ENCODE peak calls at places on chromosome 10, in four cellular contexts. M, F, L and H are unnamed samples.

GRCh38 chr10:99598011-99598410 is 22.2 kb downstream of the SLC25A28 start:
- DNase-seq in M (no peak), F (no peak), L (no peak), H (no peak)

GRCh38 chr10:35770817-35771355 is 128.8 kb upstream of the FZD8 start:
- DNase-seq in M (no peak), F (no peak), L (no peak), H (no peak)

GRCh38 chr10:118521415-118522117 is 73.9 kb downstream of the PRLHR start:
- DNase-seq in M (no peak), F (no peak), L (no peak), H (no peak)

GRCh38 chr10:22754298-22754697 is 39.9 kb upstream of the PIP4K2A start:
- DNase-seq in M (no peak), F (no peak), L (no peak), H (no peak)

GRCh38 chr10:25912796-25913195 is 21.2 kb upstream of the MYO3A start:
- DNase-seq in M (no peak), F (no peak), L (no peak), H (no peak)

GRCh38 chr10:99982728-99983127 is 27.0 kb downstream of the DNMBP start:
- DNase-seq in M (no peak), F (no peak), L (no peak), H (no peak)

GRCh38 chr10:71005337-71006305 is 117.3 kb upstream of the PCBD1 start:
- DNase-seq in M (no peak), F (no peak), L (no peak), H (no peak)

GRCh38 chr10:79328737-79329504 is 18.3 kb upstream of the PPIF start:
- DNase-seq in M (peak; percentile 68), F (no peak), L (no peak), H (no peak)

GRCh38 chr10:64175271-64175962 is 654.2 kb downstream of the REEP3 start:
- DNase-seq in M (no peak), F (no peak), L (no peak), H (no peak)

GRCh38 chr10:60473557-60473956 is 83.9 kb upstream of the ANK3 start:
- DNase-seq in M (no peak), F (no peak), L (no peak), H (no peak)

DNA sequence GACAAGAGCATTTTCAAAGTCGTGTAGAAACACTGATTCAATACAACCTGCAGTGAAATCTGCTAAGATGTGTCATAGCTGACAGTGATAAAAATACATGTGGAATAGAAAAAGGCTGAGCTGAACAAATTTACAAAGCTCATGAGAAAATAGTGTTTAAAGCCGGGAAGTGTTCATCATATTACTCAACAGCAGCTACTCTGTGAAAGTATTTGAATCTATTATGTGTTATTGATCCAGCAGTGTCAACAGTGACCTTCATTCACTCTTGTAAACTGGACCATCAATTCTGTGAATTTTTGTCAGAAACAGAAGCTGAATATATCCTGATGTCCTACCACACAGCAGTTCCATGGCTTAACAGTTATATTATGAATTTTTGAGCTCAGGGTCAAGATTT is 11.6 kb downstream of the DYDC1 start:
- DNase-seq in M (no peak), F (no peak), L (no peak), H (no peak)
- H3K4me1 ChIP-seq in M (no peaks in the 10 kb centered on the region), F (no peaks in the 10 kb centered on the region), L (no peaks in the 10 kb centered on the region), H (no peaks in the 10 kb centered on the region)

DNA sequence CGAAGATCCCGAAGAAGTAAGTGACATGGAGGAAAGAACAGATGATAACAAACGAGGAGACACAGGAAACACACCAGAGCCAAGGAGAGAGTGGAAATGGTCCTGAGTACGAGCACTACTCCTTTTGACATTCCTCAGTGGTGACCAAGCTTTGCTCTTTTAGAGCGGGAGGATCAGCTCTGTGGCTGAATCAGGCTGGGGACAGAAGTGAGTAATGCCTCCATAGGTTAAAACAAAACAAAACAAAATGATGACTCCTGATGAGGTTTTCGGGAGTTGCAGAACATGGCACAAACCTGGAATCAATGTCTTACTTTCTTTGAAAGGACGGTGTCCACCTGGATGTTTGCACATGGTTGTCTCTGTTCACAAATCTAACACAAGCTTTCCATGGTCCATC is 30.3 kb upstream of the TCF7L2 start:
- DNase-seq in M (no peak), F (no peak), L (no peak), H (no peak)
- H3K27ac ChIP-seq in M (no peak overlapping the region), F (no peak overlapping the region), L (no peak overlapping the region), H (no peak overlapping the region)

DNA sequence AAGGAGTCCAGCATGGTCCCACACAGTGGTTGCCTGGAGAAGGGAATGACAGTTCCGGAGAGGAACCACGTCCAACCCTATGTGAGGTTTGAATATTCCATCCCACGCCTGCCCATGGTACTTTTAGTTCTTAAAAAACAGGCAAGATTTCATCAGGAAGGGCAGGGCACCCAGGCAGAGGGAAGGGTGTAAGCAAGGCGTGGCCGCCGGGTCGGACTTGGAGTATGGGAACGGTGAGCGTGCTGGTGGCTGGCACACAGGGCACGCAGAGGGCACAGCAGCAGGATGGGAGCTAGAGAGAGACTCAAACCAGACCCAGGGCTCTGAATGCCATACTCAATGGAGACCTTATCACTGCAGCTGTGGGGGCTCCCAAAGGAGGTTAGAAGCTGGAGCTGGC is 34.3 kb downstream of the FAM53B start:
- DNase-seq in M (peak; percentile 87), F (peak; percentile 81), L (no peak), H (no peak)
- H3K4me1 ChIP-seq in M (peaks cover 16% of the 10 kb centered on the region), F (peaks cover 24% of the 10 kb centered on the region), L (peaks cover 11% of the 10 kb centered on the region), H (peaks cover 97% of the 10 kb centered on the region)

GRCh38 chr10:5550250-5550545 is 25.4 kb downstream of the CALML3 start:
- DNase-seq in M (no peak), F (peak; percentile 60), L (no peak), H (no peak)

GRCh38 chr10:5547934-5548660 is 23.3 kb downstream of the CALML3 start:
- DNase-seq in M (no peak), F (peak; percentile 70), L (peak; percentile 64), H (no peak)

GRCh38 chr10:5550621-5551530 is 26.1 kb downstream of the CALML3 start:
- DNase-seq in M (no peak), F (peak; percentile 65), L (no peak), H (no peak)

GRCh38 chr10:5547684-5547933 is 22.8 kb downstream of the CALML3 start:
- DNase-seq in M (no peak), F (peak; percentile 66), L (no peak), H (no peak)

GRCh38 chr10:5549462-5550249 is 24.9 kb downstream of the CALML3 start:
- DNase-seq in M (no peak), F (peak; percentile 23), L (no peak), H (no peak)
- H3K27ac ChIP-seq in M (no peak overlapping the region), F (peak overlapping the region; percentile 82), L (peak overlapping the region; percentile 95), H (no peak overlapping the region)

GRCh38 chr10:61936770-61937169 is 35.3 kb downstream of the ARID5B start:
- DNase-seq in M (peak; percentile 54), F (no peak), L (no peak), H (no peak)

GRCh38 chr10:61939575-61940301 is 38.2 kb downstream of the ARID5B start:
- DNase-seq in M (no peak), F (no peak), L (no peak), H (no peak)

GRCh38 chr10:61935085-61935484 is 33.6 kb downstream of the ARID5B start:
- DNase-seq in M (no peak), F (no peak), L (no peak), H (no peak)

GRCh38 chr10:61941202-61941651 is 39.7 kb downstream of the ARID5B start:
- DNase-seq in M (no peak), F (no peak), L (no peak), H (peak; percentile 18)

DNA sequence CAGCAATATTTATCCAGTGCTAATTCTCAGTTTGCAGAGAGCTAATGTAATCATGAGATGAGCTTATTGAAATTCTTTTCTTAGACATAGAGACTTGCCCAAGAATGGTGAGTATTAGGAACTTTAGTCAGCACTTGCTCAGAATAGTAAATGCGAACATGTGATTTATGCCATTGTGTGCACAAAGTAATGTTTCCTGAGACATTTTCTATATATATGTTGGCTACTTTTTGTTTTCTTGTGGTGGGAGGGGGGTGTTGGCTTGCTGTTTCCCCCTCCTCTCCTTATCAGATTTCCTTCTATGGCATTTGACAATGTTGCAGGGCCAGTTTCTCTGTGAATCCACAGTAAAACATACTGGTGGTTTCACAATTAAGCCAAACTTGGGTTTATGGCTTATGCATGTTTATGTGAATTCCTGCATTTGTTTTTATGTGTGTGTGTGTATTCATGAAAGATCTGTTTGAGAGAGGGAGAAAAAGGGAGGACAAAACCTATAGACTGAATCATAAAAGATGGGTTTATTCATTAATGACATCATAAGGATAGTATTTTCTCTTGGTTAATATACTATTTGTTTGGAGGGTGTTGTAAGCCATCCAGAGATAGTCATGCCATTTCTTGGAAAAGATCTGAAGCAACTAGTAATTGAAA is 36.3 kb downstream of the ARID5B start:
- DNase-seq in M (no peak), F (no peak), L (no peak), H (no peak)
- H3K4me1 ChIP-seq in M (peaks cover 3% of the 10 kb centered on the region), F (peaks cover 33% of the 10 kb centered on the region), L (peaks cover 5% of the 10 kb centered on the region), H (peaks cover 78% of the 10 kb centered on the region)

DNA sequence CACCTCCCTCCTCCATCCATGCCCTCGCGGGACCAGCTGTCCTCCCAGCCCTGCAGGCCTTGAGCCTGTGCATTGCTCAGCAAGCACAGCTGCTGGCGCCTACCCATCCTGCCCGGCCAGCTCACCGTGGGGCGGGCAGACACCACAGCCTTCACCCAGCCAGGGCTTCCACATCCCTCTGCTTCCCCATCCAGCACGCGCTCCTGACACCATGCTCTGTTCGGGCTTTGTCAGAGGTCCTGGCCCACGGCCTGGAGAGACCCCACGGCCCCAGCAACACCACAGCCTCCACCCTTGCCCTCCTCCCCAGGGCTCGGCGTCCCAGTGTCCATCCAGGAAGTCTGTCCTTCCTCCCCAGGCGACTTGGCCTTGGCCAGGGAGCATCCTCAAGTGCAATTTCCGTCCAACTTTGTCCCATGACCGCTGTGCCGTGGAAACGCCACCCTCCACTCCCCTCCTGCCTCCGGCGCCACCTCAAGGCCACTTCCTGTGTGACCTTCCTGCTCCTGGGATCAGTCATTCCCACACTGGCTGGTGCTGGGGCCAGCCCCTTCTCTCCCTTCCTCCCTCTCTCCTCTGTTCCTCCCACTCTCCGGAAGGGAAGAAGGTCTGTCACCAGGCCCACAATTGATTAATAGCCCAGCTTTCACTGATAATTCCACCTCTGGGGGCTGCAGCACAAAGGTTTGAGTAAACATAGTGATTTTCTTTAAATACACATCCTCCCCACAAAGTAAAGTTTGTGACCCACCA is 71.5 kb upstream of the SMNDC1 start:
- DNase-seq in M (no peak), F (no peak), L (no peak), H (no peak)
- H3K27ac ChIP-seq in M (no peak overlapping the region), F (no peak overlapping the region), L (no peak overlapping the region), H (no peak overlapping the region)

GRCh38 chr10:101067356-101068083 is 5.7 kb downstream of the KAZALD1 start:
- DNase-seq in M (peak; percentile 92), F (peak; percentile 86), L (peak; percentile 63), H (peak; percentile 74)
- H3K4me1 ChIP-seq in M (peaks cover 37% of the 10 kb centered on the region), F (peaks cover 37% of the 10 kb centered on the region), L (peaks cover 5% of the 10 kb centered on the region), H (peaks cover 28% of the 10 kb centered on the region)

GRCh38 chr10:95458014-95458413 is 103.2 kb downstream of the SORBS1 start:
- DNase-seq in M (no peak), F (no peak), L (no peak), H (no peak)

GRCh38 chr10:95458824-95459223 is 102.3 kb downstream of the SORBS1 start:
- DNase-seq in M (no peak), F (no peak), L (no peak), H (no peak)

GRCh38 chr10:95456486-95456885 is 104.7 kb downstream of the SORBS1 start:
- DNase-seq in M (no peak), F (no peak), L (no peak), H (no peak)

GRCh38 chr10:95457319-95457886 is 103.8 kb downstream of the SORBS1 start:
- DNase-seq in M (no peak), F (no peak), L (no peak), H (no peak)

DNA sequence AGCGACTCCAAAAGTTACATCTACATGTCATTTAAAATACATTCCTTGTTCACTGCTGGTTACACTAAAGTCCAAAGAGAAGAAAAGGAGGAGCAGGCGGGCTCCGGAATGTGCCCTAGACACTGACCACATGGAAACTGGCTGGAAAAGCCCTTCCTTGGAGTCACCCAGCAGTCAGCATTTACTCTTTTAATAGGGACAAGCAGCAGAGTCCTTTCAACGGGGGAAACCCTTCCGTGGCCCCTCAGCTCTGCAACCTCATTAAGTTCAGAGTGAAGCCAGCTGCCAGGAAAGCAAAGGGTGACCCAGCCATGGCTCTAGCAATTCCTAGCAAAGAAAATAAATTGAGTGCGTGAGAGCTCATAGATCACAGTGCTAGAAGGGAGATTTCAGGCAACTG is 101.7 kb downstream of the SORBS1 start:
- DNase-seq in M (no peak), F (no peak), L (no peak), H (no peak)
- H3K27ac ChIP-seq in M (no peak overlapping the region), F (peak overlapping the region; percentile 91), L (no peak overlapping the region), H (no peak overlapping the region)